ENCODE peak calls at places on chromosomes 13 and 19, in nine cellular contexts. G is body of pancreas; P is neural crest cell; R is stimulated activated naive B cell treated with anti-CD40 and anti-IgM and Interleukin-4, amounts not matched to agents 10 μg/mL and 1 μg/mL and 100 μg/mL, for 72 hours; A is neural progenitor cell; O is epithelial cell of esophagus; H is stromal cell of bone marrow; J is astrocyte of the hippocampus; F is GM23338. Y is an unnamed sample.
A peak's percentile ranks its signal among the peaks of the same experiment; 100 is the strongest.

GRCh38 chr13:41554626-41555386 is 97.5 kb downstream of the RGCC start:
- DNase-seq in G (no peak), P (no peak), R (peak; percentile 32), A (no peak), O (no peak), H (no peak), J (no peak), F (no peak), Y (no peak)

GRCh38 chr19:27776020-27776419 is 1436.9 kb downstream of the UQCRFS1 start:
- DNase-seq in G (no peak), P (no peak), R (no peak), A (no peak), O (peak; percentile 37), H (no peak), J (no peak), F (peak; percentile 69), Y (no peak)

GRCh38 chr13:93309886-93310520 is 83.4 kb downstream of the GPC6 start:
- DNase-seq in G (no peak), P (peak; percentile 6), R (no peak), A (peak; percentile 29), O (peak; percentile 89), H (peak; percentile 78), J (peak; percentile 84), F (no peak), Y (peak; percentile 80)

GRCh38 chr19:29666634-29667389 is 1.6 kb downstream of the PLEKHF1 start:
- DNase-seq in G (peak; percentile 56), P (no peak), R (no peak), A (peak; percentile 79), O (peak; percentile 43), H (peak; percentile 80), J (peak; percentile 87), F (peak; percentile 71), Y (no peak)

GRCh38 chr19:50005428-50005827 is 19.7 kb downstream of the VRK3 start:
- DNase-seq in G (no peak), P (no peak), R (no peak), A (no peak), O (no peak), H (no peak), J (no peak), F (no peak), Y (no peak)

GRCh38 chr19:3073159-3073563 is 10.9 kb upstream of the TLE5 start:
- DNase-seq in G (peak; percentile 48), P (no peak), R (no peak), A (no peak), O (peak; percentile 40), H (no peak), J (peak; percentile 48), F (peak; percentile 53), Y (no peak)

GRCh38 chr13:20369886-20370361 is 137.8 kb upstream of the GJB6 start:
- DNase-seq in G (no peak), P (no peak), R (no peak), A (no peak), O (peak; percentile 94), H (no peak), J (no peak), F (no peak), Y (no peak)

GRCh38 chr19:43353606-43354304 is at the start of gene CD177:
- DNase-seq in G (no peak), P (no peak), R (no peak), A (peak; percentile 5), O (no peak), H (no peak), J (no peak), F (peak; percentile 11), Y (no peak)

GRCh38 chr13:44354884-44355283 is 18.7 kb upstream of the SERP2 start:
- DNase-seq in G (no peak), P (no peak), R (no peak), A (no peak), O (no peak), H (no peak), J (no peak), F (no peak), Y (no peak)

GRCh38 chr13:87128006-87128405 is 543.2 kb upstream of the SLITRK5 start:
- DNase-seq in G (no peak), P (no peak), R (no peak), A (peak; percentile 90), O (peak; percentile 51), H (no peak), J (peak; percentile 59), F (peak; percentile 85), Y (peak; percentile 31)

GRCh38 chr13:48783181-48783630 is 129.5 kb downstream of the CYSLTR2 start:
- DNase-seq in G (peak; percentile 77), P (no peak), R (no peak), A (no peak), O (peak; percentile 90), H (peak; percentile 78), J (peak; percentile 16), F (no peak), Y (peak; percentile 99)

GRCh38 chr13:98353750-98354149 is 176.7 kb upstream of the RNF113B start:
- DNase-seq in G (no peak), P (no peak), R (no peak), A (no peak), O (no peak), H (no peak), J (no peak), F (no peak), Y (no peak)

GRCh38 chr13:114108141-114108761 is 24.2 kb downstream of the RASA3 start:
- DNase-seq in G (no peak), P (no peak), R (no peak), A (no peak), O (no peak), H (no peak), J (no peak), F (no peak), Y (no peak)

GRCh38 chr19:29837448-29837961 is 25.7 kb downstream of the CCNE1 start:
- DNase-seq in G (no peak), P (no peak), R (peak; percentile 53), A (no peak), O (no peak), H (no peak), J (no peak), F (no peak), Y (no peak)

GRCh38 chr13:95267662-95268369 is 33.4 kb downstream of the ABCC4 start:
- DNase-seq in G (no peak), P (no peak), R (no peak), A (no peak), O (peak; percentile 73), H (peak; percentile 51), J (peak; percentile 84), F (no peak), Y (peak; percentile 96)

GRCh38 chr19:55836340-55836739 is at the start of gene NLRP4:
- DNase-seq in G (no peak), P (no peak), R (no peak), A (no peak), O (no peak), H (no peak), J (no peak), F (no peak), Y (no peak)

GRCh38 chr13:31380728-31381127 is 181.0 kb downstream of the B3GLCT start:
- DNase-seq in G (no peak), P (no peak), R (no peak), A (peak; percentile 58), O (no peak), H (no peak), J (no peak), F (peak; percentile 21), Y (no peak)

GRCh38 chr13:57633950-57634828 is 2.6 kb downstream of the PCDH17 start:
- DNase-seq in G (peak; percentile 8), P (peak; percentile 2), R (no peak), A (peak; percentile 24), O (no peak), H (no peak), J (peak; percentile 31), F (peak; percentile 74), Y (no peak)

GRCh38 chr19:48351341-48351752 is 12.4 kb downstream of the TMEM143 start:
- DNase-seq in G (peak; percentile 71), P (peak; percentile 85), R (peak; percentile 56), A (peak; percentile 81), O (peak; percentile 62), H (no peak), J (peak; percentile 71), F (peak; percentile 88), Y (no peak)

GRCh38 chr13:33394294-33394932 is 108.9 kb upstream of the STARD13 start:
- DNase-seq in G (no peak), P (no peak), R (no peak), A (no peak), O (no peak), H (no peak), J (peak; percentile 46), F (no peak), Y (no peak)

GRCh38 chr19:35718345-35719041 is 690 bp downstream of the KMT2B start:
- DNase-seq in G (peak; percentile 55), P (peak; percentile 29), R (no peak), A (no peak), O (peak; percentile 35), H (no peak), J (peak; percentile 51), F (peak; percentile 37), Y (no peak)

GRCh38 chr19:10139952-10140351 is 20.3 kb upstream of the EIF3G start:
- DNase-seq in G (no peak), P (no peak), R (no peak), A (no peak), O (no peak), H (no peak), J (no peak), F (no peak), Y (no peak)

GRCh38 chr13:35785563-35786327 is 309.3 kb upstream of the MAB21L1 start:
- DNase-seq in G (no peak), P (no peak), R (no peak), A (peak; percentile 45), O (no peak), H (no peak), J (no peak), F (no peak), Y (no peak)

GRCh38 chr13:109412232-109412935 is 374.0 kb downstream of the IRS2 start:
- DNase-seq in G (peak; percentile 35), P (peak; percentile 54), R (no peak), A (peak; percentile 77), O (peak; percentile 17), H (no peak), J (peak; percentile 79), F (peak; percentile 50), Y (no peak)

GRCh38 chr19:14703833-14704232 is 14.0 kb downstream of the ZNF333 start:
- DNase-seq in G (no peak), P (no peak), R (no peak), A (no peak), O (no peak), H (no peak), J (no peak), F (no peak), Y (no peak)

GRCh38 chr13:61664821-61665705 is 249.4 kb upstream of the PCDH20 start:
- DNase-seq in G (no peak), P (peak; percentile 4), R (no peak), A (no peak), O (peak; percentile 87), H (no peak), J (peak; percentile 65), F (no peak), Y (peak; percentile 9)

GRCh38 chr19:55341191-55342043 is 1.7 kb downstream of the KMT5C start:
- DNase-seq in G (peak; percentile 79), P (peak; percentile 50), R (no peak), A (peak; percentile 93), O (peak; percentile 55), H (no peak), J (peak; percentile 85), F (peak; percentile 92), Y (peak; percentile 14)

GRCh38 chr19:28063702-28064101 is 1149.2 kb downstream of the UQCRFS1 start:
- DNase-seq in G (no peak), P (no peak), R (no peak), A (no peak), O (no peak), H (no peak), J (no peak), F (no peak), Y (no peak)

GRCh38 chr13:75258159-75258782 is 223.7 kb downstream of the TBC1D4 start:
- DNase-seq in G (no peak), P (no peak), R (no peak), A (peak; percentile 47), O (peak; percentile 69), H (no peak), J (peak; percentile 69), F (peak; percentile 67), Y (no peak)

GRCh38 chr19:48866692-48867091 is 1.7 kb downstream of the PLEKHA4 start:
- DNase-seq in G (no peak), P (no peak), R (no peak), A (no peak), O (no peak), H (no peak), J (no peak), F (no peak), Y (no peak)

GRCh38 chr13:102002271-102002670 is 399.6 kb downstream of the FGF14 start:
- DNase-seq in G (peak; percentile 5), P (no peak), R (no peak), A (no peak), O (no peak), H (no peak), J (peak; percentile 33), F (no peak), Y (no peak)

Y was measured in skeletal muscle cell.